ENCODE peak calls at places on chromosomes 7 and 10, in four cellular contexts. E is B cell, Y is psoas muscle, D is pancreas. R is an unnamed sample.

GRCh38 chr10:121880842-121881423 is 46.9 kb downstream of the ATE1 start:
- DNase-seq in Y (no peak), D (no peak), E (no peak), R (peak; percentile 23)

GRCh38 chr10:78451592-78451991 is 417.9 kb downstream of the RPS24 start:
- DNase-seq in D (no peak), Y (no peak), E (no peak), R (no peak)

GRCh38 chr10:127414024-127414423 is 135.1 kb upstream of the NPS start:
- DNase-seq in D (no peak), Y (no peak), E (no peak), R (no peak)

GRCh38 chr7:94941844-94942632 is 34.6 kb downstream of the PPP1R9A start:
- DNase-seq in E (no peak), Y (no peak), D (no peak), R (no peak)

GRCh38 chr7:140723002-140723401 is 26.5 kb downstream of the NDUFB2 start:
- DNase-seq in Y (no peak), E (no peak), D (no peak), R (no peak)

GRCh38 chr10:124917939-124918830 is 23.7 kb upstream of the ZRANB1 start:
- DNase-seq in E (no peak), Y (no peak), D (no peak), R (no peak)

GRCh38 chr10:127944256-127944655 is 37.4 kb downstream of the PTPRE start:
- DNase-seq in Y (no peak), D (no peak), E (no peak), R (no peak)

GRCh38 chr10:80264081-80265056 is 25.1 kb downstream of the MAT1A start:
- DNase-seq in E (no peak), D (no peak), Y (no peak), R (no peak)

GRCh38 chr10:8130973-8131911 is 76.8 kb downstream of the GATA3 start:
- DNase-seq in E (no peak), Y (no peak), D (no peak), R (no peak)

GRCh38 chr7:112990619-112991018 is 96.0 kb downstream of the GPR85 start:
- DNase-seq in E (no peak), Y (no peak), D (no peak), R (no peak)

GRCh38 chr7:35878356-35878755 is 77.5 kb downstream of the SEPTIN7 start:
- DNase-seq in Y (no peak), E (no peak), D (no peak), R (no peak)

GRCh38 chr7:10860516-10860915 is 113.2 kb upstream of the PHF14 start:
- DNase-seq in D (no peak), E (no peak), Y (no peak), R (no peak)

GRCh38 chr7:33979300-33979806 is 74.0 kb downstream of the BMPER start:
- DNase-seq in Y (no peak), E (no peak), D (no peak), R (no peak)

GRCh38 chr10:124742418-124743187 is 1.6 kb downstream of the FAM53B start:
- DNase-seq in D (no peak), Y (peak; percentile 78), E (no peak), R (no peak)

GRCh38 chr10:79148452-79149344 is 79.9 kb downstream of the ZMIZ1 start:
- DNase-seq in E (no peak), Y (peak; percentile 89), D (no peak), R (no peak)

GRCh38 chr7:102433319-102434038 is at the start of gene ORAI2:
- DNase-seq in Y (peak; percentile 86), D (peak; percentile 75), E (peak; percentile 96), R (peak; percentile 91)

GRCh38 chr10:63919576-63920279 is 398.5 kb downstream of the REEP3 start:
- DNase-seq in Y (no peak), D (no peak), E (no peak), R (no peak)

GRCh38 chr10:90945496-90946070 is 24.7 kb upstream of the ANKRD1 start:
- DNase-seq in D (no peak), Y (no peak), E (no peak), R (no peak)

GRCh38 chr10:71933651-71934050 is 30.5 kb upstream of the CHST3 start:
- DNase-seq in E (no peak), Y (no peak), D (no peak), R (peak; percentile 64)

GRCh38 chr7:108455524-108455832 is 758 bp downstream of the NRCAM start:
- DNase-seq in E (peak; percentile 60), D (no peak), Y (no peak), R (no peak)

GRCh38 chr10:35017608-35018007 is 72.5 kb downstream of the CUL2 start:
- DNase-seq in Y (no peak), D (no peak), E (no peak), R (no peak)

GRCh38 chr7:32588657-32589056 is 93.4 kb downstream of the AVL9 start:
- DNase-seq in D (no peak), Y (no peak), E (no peak), R (peak; percentile 64)

GRCh38 chr10:121154310-121154709 is 303.1 kb downstream of the WDR11 start:
- DNase-seq in Y (no peak), D (no peak), E (no peak), R (no peak)

GRCh38 chr7:73960548-73960947 is 67.4 kb upstream of the ELN start:
- DNase-seq in D (no peak), E (no peak), Y (no peak), R (no peak)

GRCh38 chr10:128095753-128096469 is 30.3 kb downstream of the MKI67 start:
- DNase-seq in Y (no peak), E (no peak), D (no peak), R (no peak)

GRCh38 chr7:139985811-139986210 is 76.9 kb downstream of the PARP12 start:
- DNase-seq in D (no peak), Y (no peak), E (no peak), R (no peak)

GRCh38 chr10:80455461-80456345 is 1.6 kb downstream of the TSPAN14 start:
- DNase-seq in E (no peak), Y (no peak), D (no peak), R (no peak)

GRCh38 chr7:25678215-25678614 is 449.9 kb upstream of the NPVF start:
- DNase-seq in Y (no peak), E (no peak), D (no peak), R (no peak)

GRCh38 chr7:43790006-43790405 is 31.5 kb downstream of the BLVRA start:
- DNase-seq in Y (no peak), D (no peak), E (no peak), R (no peak)

GRCh38 chr7:112481833-112482669 is 1.3 kb downstream of the LSMEM1 start:
- DNase-seq in Y (peak; percentile 82), E (no peak), D (no peak), R (no peak)

GRCh38 chr10:28924585-28925153 is 247.3 kb downstream of the BAMBI start:
- DNase-seq in Y (no peak), D (no peak), E (no peak), R (no peak)

GRCh38 chr7:124322561-124322960 is 289.7 kb upstream of the TMEM229A start:
- DNase-seq in E (no peak), Y (no peak), D (no peak), R (no peak)

GRCh38 chr7:4399596-4399995 is 282.5 kb upstream of the FOXK1 start:
- DNase-seq in Y (no peak), D (no peak), E (no peak), R (no peak)

GRCh38 chr7:112616295-112616694 is 135.5 kb downstream of the LSMEM1 start:
- DNase-seq in Y (no peak), E (no peak), D (no peak), R (no peak)

GRCh38 chr7:70392282-70392681 is 739.7 kb upstream of the GALNT17 start:
- DNase-seq in Y (no peak), E (no peak), D (no peak), R (no peak)
- TF ChIP-seq CTCF in Y (no peak), E (no peak), D (no peak), R (no peak)

DNA sequence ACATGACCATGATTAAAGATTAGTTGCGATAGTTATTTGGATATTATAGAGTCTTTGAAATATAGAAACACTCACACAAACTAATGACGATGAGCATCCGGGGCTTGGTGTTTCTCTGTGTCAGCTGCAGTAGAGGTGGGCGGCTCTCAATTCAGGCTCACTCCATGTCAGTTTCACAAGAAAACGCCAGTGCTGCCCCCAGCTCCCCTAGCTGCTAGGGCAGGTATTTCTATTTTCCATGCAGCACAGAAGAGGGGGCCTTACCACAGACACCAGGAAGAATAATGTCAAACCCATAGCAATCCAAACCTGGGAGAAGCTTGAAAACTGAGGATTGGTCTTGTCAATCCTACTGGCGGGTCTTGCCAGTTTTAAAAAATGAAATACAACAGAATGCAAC is 197.1 kb downstream of the PHTF2 start:
- DNase-seq in D (no peak), Y (no peak), E (no peak), R (no peak)
- TF ChIP-seq CTCF in D (no peak), Y (no peak), E (no peak), R (no peak)

DNA sequence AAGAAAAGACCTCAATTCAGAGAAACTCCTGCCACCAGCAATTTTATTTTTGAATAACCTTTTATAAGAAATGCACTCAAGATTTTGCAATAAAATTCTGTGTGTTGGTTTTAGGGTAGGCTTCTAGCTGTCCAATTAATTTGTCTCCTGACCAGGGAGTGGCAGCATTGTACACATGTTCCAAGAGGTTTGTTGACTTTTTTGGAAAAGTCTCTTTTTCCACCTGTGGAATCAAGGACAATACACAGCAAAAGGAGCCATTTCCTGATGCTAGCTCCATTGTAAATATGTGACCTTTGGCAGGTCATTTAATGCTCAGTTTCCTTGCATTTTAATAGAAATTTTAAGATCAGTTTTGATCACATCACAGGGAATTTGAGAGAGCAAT is 1.8 kb downstream of the GIMAP5 start:
- DNase-seq in D (no peak), E (no peak), Y (no peak), R (no peak)
- TF ChIP-seq CTCF in D (no peak), E (no peak), Y (no peak), R (peak; percentile 26)

GRCh38 chr10:2619472-2619871 is 447.9 kb upstream of the PFKP start:
- DNase-seq in Y (no peak), D (no peak), E (no peak), R (no peak)
- TF ChIP-seq CTCF in Y (no peak), D (no peak), E (no peak), R (no peak)

GRCh38 chr7:156650042-156650441 is 9.5 kb downstream of the RNF32 start:
- DNase-seq in E (no peak), Y (no peak), D (peak; percentile 22), R (no peak)
- TF ChIP-seq CTCF in E (no peak), Y (no peak), D (no peak), R (no peak)

DNA sequence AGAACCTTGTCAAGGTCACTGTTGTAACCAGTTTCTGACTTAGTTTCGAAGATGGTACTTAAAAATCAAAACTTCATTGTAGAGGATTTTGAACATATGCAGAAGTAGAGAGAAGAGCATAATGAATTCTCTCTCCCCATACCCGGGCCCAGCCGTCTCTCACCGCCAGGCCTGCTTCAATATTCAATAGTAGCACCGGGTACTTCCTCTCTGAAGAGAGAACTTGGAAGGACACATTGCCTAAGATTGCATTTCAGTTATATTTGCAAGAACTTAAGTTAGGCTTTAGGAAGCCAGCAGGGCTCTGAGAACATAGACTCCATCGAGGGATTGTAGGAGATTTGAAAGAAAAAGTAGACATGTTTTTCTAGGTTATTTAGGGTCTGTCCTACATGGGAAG is 19.1 kb downstream of the LMTK2 start:
- DNase-seq in E (no peak), D (no peak), Y (no peak), R (no peak)
- TF ChIP-seq CTCF in E (no peak), D (no peak), Y (no peak), R (no peak)

R was measured in GM13976.